ENCODE peak calls at places on chromosomes 16 and 17, in six cellular contexts. O, K, J, Z, A and R are unnamed samples.

GRCh38 chr17:71909155-71909554 is 211.7 kb upstream of the SOX9 start:
- DNase-seq in J (no peak), A (no peak), Z (no peak), K (no peak), O (no peak), R (no peak)

GRCh38 chr17:58918072-58918471 is 162.4 kb downstream of the PPM1E start:
- DNase-seq in J (no peak), O (no peak), K (no peak), Z (no peak), A (no peak), R (no peak)

GRCh38 chr16:50523710-50524109 is 24.5 kb upstream of the NKD1 start:
- DNase-seq in J (no peak), K (no peak), Z (no peak), O (no peak), A (no peak), R (no peak)

GRCh38 chr17:17819561-17819995 is 17.2 kb downstream of the SREBF1 start:
- DNase-seq in K (no peak), A (no peak), O (peak; percentile 64), J (peak; percentile 86), Z (no peak), R (peak; percentile 90)

GRCh38 chr16:10668322-10669045 is 26.2 kb downstream of the TEKT5 start:
- DNase-seq in O (peak; percentile 31), K (peak; percentile 14), Z (no peak), J (no peak), A (no peak), R (peak; percentile 34)

GRCh38 chr16:82658796-82659195 is 32.0 kb downstream of the CDH13 start:
- DNase-seq in K (no peak), Z (no peak), J (no peak), A (no peak), O (no peak), R (no peak)

GRCh38 chr17:35170968-35171771 is 23.0 kb downstream of the SLC35G3 start:
- DNase-seq in K (no peak), A (no peak), J (peak; percentile 35), Z (no peak), O (peak; percentile 33), R (no peak)

GRCh38 chr17:13437966-13438779 is 163.6 kb downstream of the HS3ST3A1 start:
- DNase-seq in A (no peak), O (no peak), K (peak; percentile 14), J (no peak), Z (no peak), R (no peak)

GRCh38 chr16:21971856-21972255 is 18.7 kb downstream of the UQCRC2 start:
- DNase-seq in K (no peak), J (no peak), O (no peak), Z (no peak), A (no peak), R (no peak)

GRCh38 chr17:1181769-1182137 is 2.0 kb upstream of the ABR start:
- DNase-seq in A (no peak), Z (no peak), O (no peak), J (peak; percentile 41), K (no peak), R (no peak)

GRCh38 chr17:66691644-66692500 is 143.0 kb upstream of the CACNG5 start:
- DNase-seq in J (peak; percentile 28), O (no peak), Z (no peak), A (no peak), K (no peak), R (no peak)

GRCh38 chr17:6714315-6714874 is 1.2 kb upstream of the SLC13A5 start:
- DNase-seq in O (no peak), J (no peak), A (no peak), Z (no peak), K (no peak), R (no peak)

GRCh38 chr17:7327056-7327455 is 2.1 kb downstream of the NEURL4 start:
- DNase-seq in Z (no peak), O (no peak), J (no peak), K (no peak), A (no peak), R (no peak)

GRCh38 chr16:86854895-86855294 is 276.5 kb downstream of the FOXL1 start:
- DNase-seq in A (no peak), J (peak; percentile 4), Z (no peak), K (no peak), O (no peak), R (no peak)

GRCh38 chr16:85658504-85659326 is 30.0 kb downstream of the GINS2 start:
- DNase-seq in J (no peak), O (no peak), Z (no peak), A (no peak), K (no peak), R (no peak)

GRCh38 chr16:14102925-14103720 is 32.0 kb downstream of the MRTFB start:
- DNase-seq in K (no peak), O (no peak), J (no peak), Z (no peak), A (no peak), R (no peak)

GRCh38 chr16:12340151-12340733 is 363.7 kb downstream of the SNX29 start:
- DNase-seq in A (no peak), J (peak; percentile 36), K (no peak), Z (no peak), O (no peak), R (peak; percentile 19)

GRCh38 chr17:43713494-43714162 is 45.0 kb downstream of the SOST start:
- DNase-seq in A (no peak), K (peak; percentile 31), Z (no peak), J (no peak), O (peak; percentile 54), R (no peak)

GRCh38 chr17:27797390-27798091 is 2.8 kb downstream of the NOS2 start:
- DNase-seq in Z (no peak), A (no peak), J (no peak), O (no peak), K (no peak), R (no peak)

GRCh38 chr17:27414686-27415085 is 41.6 kb upstream of the KSR1 start:
- DNase-seq in K (no peak), J (no peak), A (no peak), O (no peak), Z (no peak), R (no peak)

GRCh38 chr17:83053779-83054451 is 25.5 kb upstream of the METRNL start:
- DNase-seq in J (no peak), Z (no peak), O (no peak), K (no peak), A (no peak), R (no peak)

GRCh38 chr17:34726536-34727384 is 147.4 kb downstream of the TMEM132E start:
- DNase-seq in Z (no peak), O (no peak), J (no peak), K (no peak), A (no peak), R (no peak)

GRCh38 chr17:41868568-41868967 is 3.3 kb upstream of the KLHL11 start:
- DNase-seq in O (no peak), J (no peak), Z (no peak), A (no peak), K (no peak), R (no peak)

GRCh38 chr17:78798695-78799559 is 16.9 kb upstream of the CYTH1 start:
- DNase-seq in Z (no peak), O (no peak), J (peak; percentile 56), K (no peak), A (no peak), R (no peak)

GRCh38 chr17:57215317-57215716 is 41.0 kb upstream of the MSI2 start:
- DNase-seq in O (no peak), Z (no peak), K (no peak), A (no peak), J (peak; percentile 32), R (no peak)

GRCh38 chr16:15829460-15829859 is 27.4 kb downstream of the MYH11 start:
- DNase-seq in O (no peak), Z (no peak), J (no peak), K (no peak), A (no peak), R (no peak)

GRCh38 chr17:13518271-13519000 is 83.3 kb downstream of the HS3ST3A1 start:
- DNase-seq in Z (no peak), O (no peak), J (no peak), A (no peak), K (no peak), R (no peak)

GRCh38 chr17:19269641-19270040 is 32.5 kb downstream of the EPN2 start:
- DNase-seq in K (no peak), J (no peak), O (no peak), A (no peak), Z (no peak), R (no peak)

GRCh38 chr17:73480740-73481139 is 163.5 kb downstream of the SDK2 start:
- DNase-seq in O (no peak), A (no peak), K (no peak), J (no peak), Z (no peak), R (no peak)

GRCh38 chr17:30031214-30031869 is 85.3 kb upstream of the NSRP1 start:
- DNase-seq in Z (no peak), J (no peak), A (peak; percentile 26), O (no peak), K (no peak), R (no peak)

GRCh38 chr16:77945126-77945525 is 77.2 kb upstream of the CLEC3A start:
- DNase-seq in A (no peak), Z (no peak), J (no peak), O (no peak), K (no peak), R (no peak)

GRCh38 chr16:87541004-87541881 is 48.4 kb upstream of the ZCCHC14 start:
- DNase-seq in O (no peak), A (no peak), Z (no peak), K (peak; percentile 37), J (peak; percentile 13), R (no peak)

GRCh38 chr16:50235581-50235980 is 30.8 kb upstream of the ADCY7 start:
- DNase-seq in A (no peak), J (no peak), K (no peak), O (no peak), Z (no peak), R (no peak)

GRCh38 chr16:54783226-54783625 is 147.4 kb upstream of the IRX5 start:
- DNase-seq in A (no peak), O (no peak), K (no peak), J (peak; percentile 77), Z (no peak), R (no peak)

GRCh38 chr16:2981177-2981898 is 1.1 kb upstream of the PKMYT1 start:
- DNase-seq in K (no peak), Z (no peak), O (no peak), J (no peak), A (no peak), R (no peak)